ENCODE peak calls at places on chromosomes 13 and 19, in seven cellular contexts. N, F, T, A, Q, C and D are unnamed samples.

GRCh38 chr13:28299941-28300340 is 161.6 kb downstream of the PAN3 start:
- DNase-seq in F (no peak), A (no peak), T (no peak), C (no peak), Q (no peak), N (no peak), D (no peak)

GRCh38 chr13:24627090-24627714 is 53.0 kb upstream of the ATP12A start:
- DNase-seq in C (no peak), Q (no peak), A (no peak), N (no peak), F (no peak), T (peak; percentile 82), D (no peak)

GRCh38 chr13:68019901-68020300 is 789.8 kb upstream of the PCDH9 start:
- DNase-seq in N (no peak), Q (no peak), A (no peak), F (no peak), T (no peak), C (no peak), D (no peak)

GRCh38 chr19:10768936-10769335 is 51.1 kb downstream of the DNM2 start:
- DNase-seq in C (no peak), Q (no peak), T (no peak), F (no peak), A (no peak), N (no peak), D (no peak)

GRCh38 chr13:109989155-109989554 is 202.8 kb upstream of the IRS2 start:
- DNase-seq in F (no peak), Q (no peak), C (no peak), A (no peak), N (no peak), T (no peak), D (no peak)

GRCh38 chr13:108859202-108860012 is 230.0 kb downstream of the MYO16 start:
- DNase-seq in F (no peak), C (no peak), N (no peak), T (peak; percentile 59), Q (no peak), A (no peak), D (peak; percentile 4)

GRCh38 chr19:28899703-28900102 is 313.2 kb downstream of the UQCRFS1 start:
- DNase-seq in A (no peak), T (no peak), Q (no peak), C (peak; percentile 4), F (no peak), N (no peak), D (no peak)

GRCh38 chr19:18399008-18399407 is 1.6 kb upstream of the LRRC25 start:
- DNase-seq in T (no peak), N (no peak), Q (no peak), F (peak; percentile 60), C (peak; percentile 86), A (no peak), D (peak; percentile 76)

GRCh38 chr19:57560049-57560491 is 407 bp upstream of the ZNF550 start:
- DNase-seq in N (no peak), C (peak; percentile 68), A (no peak), T (no peak), Q (peak; percentile 80), F (no peak), D (peak; percentile 43)

GRCh38 chr13:77988355-77988754 is 69.7 kb upstream of the EDNRB start:
- DNase-seq in Q (no peak), N (no peak), C (no peak), A (no peak), F (no peak), T (no peak), D (no peak)

GRCh38 chr13:41276824-41277223 is 13.4 kb upstream of the MTRF1 start:
- DNase-seq in Q (no peak), T (peak; percentile 3), A (no peak), C (no peak), F (no peak), N (no peak), D (no peak)

GRCh38 chr13:23567792-23568480 is 2.3 kb upstream of the TNFRSF19 start:
- DNase-seq in F (no peak), A (no peak), Q (no peak), N (no peak), T (peak; percentile 83), C (no peak), D (no peak)

GRCh38 chr19:38891791-38892190 is 7.6 kb downstream of the SIRT2 start:
- DNase-seq in A (no peak), C (no peak), Q (no peak), N (no peak), T (no peak), F (no peak), D (no peak)
- H3K36me3 ChIP-seq in A (peaks cover 51% of the 10 kb centered on the region), C (peaks cover 5% of the 10 kb centered on the region), Q (peaks cover 6% of the 10 kb centered on the region), N (no peaks in the 10 kb centered on the region), T (no peaks in the 10 kb centered on the region), F (no peaks in the 10 kb centered on the region), D (peaks cover 13% of the 10 kb centered on the region)

GRCh38 chr19:4043410-4043809 is 23.3 kb downstream of the ZBTB7A start:
- DNase-seq in A (no peak), C (no peak), T (no peak), Q (no peak), N (no peak), F (no peak), D (no peak)

GRCh38 chr19:4043966-4044365 is 22.7 kb downstream of the ZBTB7A start:
- DNase-seq in T (no peak), Q (no peak), F (no peak), N (no peak), A (no peak), C (no peak), D (no peak)

GRCh38 chr19:4044927-4045557 is 21.7 kb downstream of the ZBTB7A start:
- DNase-seq in A (no peak), T (no peak), N (no peak), Q (no peak), C (no peak), F (no peak), D (no peak)

GRCh38 chr19:4042731-4043082 is 24.0 kb downstream of the ZBTB7A start:
- DNase-seq in C (no peak), T (no peak), F (peak; percentile 65), Q (no peak), N (no peak), A (no peak), D (no peak)

DNA sequence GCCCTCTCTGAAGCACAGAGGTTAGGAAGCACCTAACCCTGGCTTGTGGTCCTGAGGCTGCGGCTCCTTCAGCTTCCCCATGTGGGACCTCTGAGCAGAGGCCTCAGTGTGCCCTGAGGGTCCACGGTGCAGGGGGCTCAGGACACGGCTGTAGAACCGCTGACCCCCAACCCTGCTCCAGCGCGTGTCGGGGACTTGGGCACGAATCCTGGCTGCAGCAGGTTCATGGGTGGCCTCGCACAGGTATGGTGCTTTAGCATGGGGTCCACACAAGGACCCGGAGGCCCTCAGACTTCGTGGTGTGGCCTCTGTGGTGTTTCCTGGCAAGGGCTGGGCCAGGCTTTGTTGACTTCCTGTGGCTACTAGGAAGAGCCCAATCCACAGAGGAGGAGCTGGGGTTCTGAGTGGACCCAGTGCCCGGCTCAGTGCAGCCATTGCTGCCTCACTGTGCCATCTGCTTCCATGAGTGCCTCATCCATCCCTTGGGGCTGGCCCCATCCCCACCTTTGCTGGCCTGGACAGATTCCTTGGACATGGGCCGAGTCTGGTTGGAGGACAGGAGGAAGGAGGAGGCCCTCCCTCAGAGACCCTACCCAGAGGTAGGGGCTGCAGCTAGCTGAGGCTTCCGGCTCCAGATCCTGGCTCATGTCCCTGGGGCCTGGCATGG is 24.5 kb downstream of the ZBTB7A start:
- DNase-seq in N (no peak), F (no peak), Q (no peak), T (no peak), C (no peak), A (no peak), D (no peak)
- H3K36me3 ChIP-seq in N (no peaks in the 10 kb centered on the region), F (no peaks in the 10 kb centered on the region), Q (peaks cover 4% of the 10 kb centered on the region), T (no peaks in the 10 kb centered on the region), C (no peaks in the 10 kb centered on the region), A (peaks cover 62% of the 10 kb centered on the region), D (peaks cover 11% of the 10 kb centered on the region)

GRCh38 chr19:41384351-41384750 is 8.0 kb downstream of the TMEM91 start:
- DNase-seq in F (no peak), T (no peak), Q (no peak), C (no peak), N (no peak), A (no peak), D (no peak)

GRCh38 chr19:41391618-41392017 is 5.5 kb downstream of the EXOSC5 start:
- DNase-seq in T (no peak), C (no peak), N (no peak), A (no peak), Q (no peak), F (no peak), D (no peak)

DNA sequence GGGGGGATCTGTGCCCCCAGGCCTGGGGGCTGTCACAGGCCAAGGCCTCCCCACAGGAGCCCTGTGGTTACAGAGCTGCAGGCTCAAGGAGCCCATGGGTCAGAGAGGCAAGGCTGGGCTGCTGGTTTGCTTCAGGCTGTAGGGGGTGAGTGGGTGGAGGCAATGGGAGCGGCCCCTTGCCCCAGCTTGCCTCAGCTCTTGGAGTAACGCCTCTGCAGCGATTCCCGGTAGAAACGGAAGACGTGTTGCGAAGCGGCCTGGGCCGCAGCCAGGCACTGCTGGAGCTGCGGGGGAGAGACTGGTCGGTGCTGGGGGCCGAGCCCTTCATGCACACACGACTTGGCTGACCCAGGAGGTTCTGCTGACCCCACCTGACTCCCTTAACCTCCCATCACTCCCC is 10.1 kb downstream of the TMEM91 start:
- DNase-seq in F (no peak), N (peak; percentile 68), A (no peak), C (no peak), T (no peak), Q (no peak), D (peak; percentile 59)
- H3K36me3 ChIP-seq in F (no peaks in the 10 kb centered on the region), N (no peaks in the 10 kb centered on the region), A (peaks cover 94% of the 10 kb centered on the region), C (no peaks in the 10 kb centered on the region), T (peaks cover under 1% of the 10 kb centered on the region), Q (peaks cover 3% of the 10 kb centered on the region), D (peaks cover 12% of the 10 kb centered on the region)

GRCh38 chr19:32359581-32359980 is 14.2 kb downstream of the ZNF507 start:
- DNase-seq in A (no peak), F (no peak), T (no peak), Q (no peak), C (no peak), N (no peak), D (no peak)
- H3K36me3 ChIP-seq in A (peaks cover 52% of the 10 kb centered on the region), F (no peaks in the 10 kb centered on the region), T (peaks cover 4% of the 10 kb centered on the region), Q (peaks cover 6% of the 10 kb centered on the region), C (no peaks in the 10 kb centered on the region), N (no peaks in the 10 kb centered on the region), D (peaks cover 6% of the 10 kb centered on the region)

GRCh38 chr19:34808566-34808965 is 35.6 kb upstream of the ZNF599 start:
- DNase-seq in Q (no peak), F (no peak), N (no peak), A (no peak), T (peak; percentile 8), C (no peak), D (peak; percentile 88)
- H3K36me3 ChIP-seq in Q (no peaks in the 10 kb centered on the region), F (no peaks in the 10 kb centered on the region), N (no peaks in the 10 kb centered on the region), A (no peaks in the 10 kb centered on the region), T (no peaks in the 10 kb centered on the region), C (no peaks in the 10 kb centered on the region), D (no peaks in the 10 kb centered on the region)

GRCh38 chr19:49684251-49684982 is 5.0 kb upstream of the ADM5 start:
- DNase-seq in N (no peak), A (no peak), F (no peak), C (no peak), T (peak; percentile 39), Q (no peak), D (no peak)

GRCh38 chr19:49683814-49684250 is 5.6 kb upstream of the ADM5 start:
- DNase-seq in C (no peak), A (no peak), Q (no peak), F (no peak), N (no peak), T (no peak), D (no peak)

GRCh38 chr19:49681830-49682229 is 4.8 kb downstream of the PRMT1 start:
- DNase-seq in C (peak; percentile 77), T (no peak), F (no peak), Q (peak; percentile 73), N (no peak), A (no peak), D (no peak)

GRCh38 chr19:49680473-49681351 is 3.6 kb downstream of the PRMT1 start:
- DNase-seq in F (peak; percentile 93), Q (peak; percentile 98), T (peak; percentile 96), A (peak; percentile 92), N (peak; percentile 94), C (peak; percentile 98), D (peak; percentile 67)

GRCh38 chr19:49682274-49682673 is 5.2 kb downstream of the PRMT1 start:
- DNase-seq in A (no peak), N (no peak), Q (no peak), C (peak; percentile 41), T (no peak), F (no peak), D (no peak)
- H3K36me3 ChIP-seq in A (peaks cover 66% of the 10 kb centered on the region), N (no peaks in the 10 kb centered on the region), Q (peaks cover 10% of the 10 kb centered on the region), C (peaks cover 4% of the 10 kb centered on the region), T (peaks cover 31% of the 10 kb centered on the region), F (no peaks in the 10 kb centered on the region), D (peaks cover 35% of the 10 kb centered on the region)